ENCODE peak calls at places on chromosomes 13 and 19, in five cellular contexts. P is brain microvascular endothelial cell, W is HS-5, R is NCI-H82, I is neural crest cell. A is an unnamed sample.

GRCh38 chr13:110651726-110652230 is 36.4 kb downstream of the NAXD start:
- DNase-seq in P (no peak), W (no peak), R (no peak), I (no peak), A (no peak)

GRCh38 chr19:29866011-29866410 is 54.2 kb downstream of the CCNE1 start:
- DNase-seq in P (no peak), W (no peak), R (no peak), I (no peak), A (no peak)

GRCh38 chr19:45216677-45217076 is 28.5 kb downstream of the EXOC3L2 start:
- DNase-seq in P (no peak), W (no peak), R (no peak), I (no peak), A (no peak)

GRCh38 chr13:113365551-113365971 is 1.6 kb upstream of the GRTP1 start:
- DNase-seq in P (no peak), W (no peak), R (no peak), I (no peak), A (no peak)

GRCh38 chr19:29487432-29487831 is 38.4 kb upstream of the VSTM2B start:
- DNase-seq in P (no peak), W (no peak), R (no peak), I (no peak), A (no peak)

GRCh38 chr19:38451036-38451435 is 17.5 kb downstream of the RYR1 start:
- DNase-seq in P (no peak), W (no peak), R (no peak), I (no peak), A (no peak)

GRCh38 chr13:42355118-42355840 is 83.3 kb downstream of the AKAP11 start:
- DNase-seq in P (no peak), W (no peak), R (no peak), I (no peak), A (no peak)

GRCh38 chr19:41641879-41642485 is 15.1 kb upstream of the CEACAM4 start:
- DNase-seq in P (peak), W (peak), R (peak), I (peak), A (peak)

GRCh38 chr13:37386276-37386675 is 212.3 kb downstream of the POSTN start:
- DNase-seq in P (no peak), W (peak), R (no peak), I (no peak), A (no peak)

GRCh38 chr13:30234763-30235162 is 72.6 kb downstream of the KATNAL1 start:
- DNase-seq in P (no peak), W (no peak), R (no peak), I (no peak), A (no peak)

GRCh38 chr19:53912653-53913052 is 3.6 kb downstream of the CACNG7 start:
- DNase-seq in P (no peak), W (no peak), R (peak), I (no peak), A (no peak)

GRCh38 chr19:5006201-5006600 is 37.3 kb downstream of the KDM4B start:
- DNase-seq in P (no peak), W (no peak), R (no peak), I (no peak), A (no peak)

GRCh38 chr19:2003901-2004300 is 11.6 kb downstream of the BTBD2 start:
- DNase-seq in P (no peak), W (no peak), R (no peak), I (no peak), A (no peak)

GRCh38 chr13:110546933-110547332 is 14.6 kb downstream of the RAB20 start:
- DNase-seq in P (peak), W (peak), R (peak), I (no peak), A (no peak)

GRCh38 chr13:49356224-49356623 is 87.6 kb downstream of the CAB39L start:
- DNase-seq in P (peak), W (peak), R (no peak), I (no peak), A (no peak)